ENCODE peak calls at places on chromosomes 4 and X, in five cellular contexts. K is cardiac fibroblast, Y is cardiac muscle cell, O is Peyer's patch, F is retinal pigment epithelial cell. J is an unnamed sample.

GRCh38 chr4:176534566-176534965 is 214.8 kb downstream of the SPCS3 start:
- DNase-seq in O (no peak), K (peak), F (no peak), Y (peak), J (no peak)

GRCh38 chr4:182137343-182137742 is 105.9 kb upstream of the TENM3 start:
- DNase-seq in Y (no peak), K (no peak), F (no peak), O (no peak), J (no peak)

GRCh38 chr4:155684892-155685550 is 18.4 kb downstream of the GUCY1A1 start:
- DNase-seq in K (no peak), F (no peak), O (no peak), Y (no peak), J (no peak)

GRCh38 chr4:45423876-45424275 is 697.5 kb upstream of the GNPDA2 start:
- DNase-seq in Y (no peak), K (no peak), F (no peak), O (no peak), J (no peak)

GRCh38 chr4:182449186-182449880 is 206.1 kb downstream of the TENM3 start:
- DNase-seq in O (no peak), Y (no peak), K (peak), F (no peak), J (no peak)

GRCh38 chr4:43987331-43987944 is 461.2 kb downstream of the KCTD8 start:
- DNase-seq in K (peak), F (no peak), Y (no peak), O (no peak), J (no peak)

GRCh38 chrX:46840946-46841740 is 4.3 kb downstream of the RP2 start:
- DNase-seq in F (peak), K (no peak), Y (peak), O (no peak), J (no peak)

GRCh38 chr4:45576275-45576674 is 547.6 kb downstream of the GABRG1 start:
- DNase-seq in O (no peak), F (no peak), Y (no peak), K (no peak), J (no peak)

GRCh38 chrX:68938244-68939004 is 109.6 kb downstream of the EFNB1 start:
- DNase-seq in O (no peak), Y (peak), F (no peak), K (peak), J (no peak)

GRCh38 chrX:28039258-28039657 is 58.0 kb upstream of the DCAF8L1 start:
- DNase-seq in K (no peak), F (no peak), Y (no peak), O (no peak), J (no peak)

GRCh38 chr4:173318648-173319211 is 15.4 kb downstream of the HMGB2 start:
- DNase-seq in F (no peak), Y (peak), K (peak), O (no peak), J (no peak)

GRCh38 chrX:20300822-20301221 is 34.1 kb upstream of the RPS6KA3 start:
- DNase-seq in F (no peak), K (no peak), O (no peak), Y (no peak), J (no peak)

GRCh38 chr4:107740950-107741701 is 21.1 kb upstream of the PAPSS1 start:
- DNase-seq in K (peak), Y (peak), O (no peak), F (no peak), J (no peak)

GRCh38 chr4:4946416-4946815 is 72.8 kb downstream of the CYTL1 start:
- DNase-seq in F (no peak), Y (no peak), K (no peak), O (no peak), J (no peak)

GRCh38 chrX:80578518-80579105 is 158.4 kb downstream of the TENT5D start:
- DNase-seq in F (no peak), O (no peak), Y (peak), K (peak), J (peak)

GRCh38 chrX:141945415-141945814 is 41.7 kb downstream of the MAGEC1 start:
- DNase-seq in F (no peak), O (no peak), K (no peak), Y (no peak), J (no peak)

GRCh38 chr4:156805696-156806095 is 165.9 kb downstream of the PDGFC start:
- DNase-seq in Y (no peak), F (no peak), O (no peak), K (no peak), J (no peak)

GRCh38 chr4:7929530-7929951 is 10.1 kb downstream of the AFAP1 start:
- DNase-seq in K (no peak), F (no peak), Y (no peak), O (peak), J (no peak)

GRCh38 chr4:73573794-73574528 is 46.3 kb downstream of the RASSF6 start:
- DNase-seq in O (peak), Y (peak), K (peak), F (peak), J (peak)

GRCh38 chrX:55695227-55696018 is 22.1 kb upstream of the RRAGB start:
- DNase-seq in K (no peak), O (no peak), F (no peak), Y (no peak), J (peak)

GRCh38 chrX:123217077-123217476 is 33.0 kb downstream of the GRIA3 start:
- DNase-seq in O (no peak), F (no peak), Y (peak), K (peak), J (no peak)

GRCh38 chrX:152177052-152177451 is 38.7 kb upstream of the MAGEA10 start:
- DNase-seq in K (no peak), F (no peak), Y (no peak), O (no peak), J (no peak)

GRCh38 chr4:96983830-96984229 is 1143.9 kb downstream of the PDHA2 start:
- DNase-seq in F (no peak), Y (peak), O (no peak), K (no peak), J (no peak)

GRCh38 chr4:41373221-41373620 is 116.5 kb downstream of the UCHL1 start:
- DNase-seq in K (no peak), Y (no peak), O (no peak), F (no peak), J (no peak)

GRCh38 chr4:41365726-41366125 is 109.0 kb downstream of the UCHL1 start:
- DNase-seq in Y (no peak), K (no peak), F (no peak), O (no peak), J (no peak)

GRCh38 chr4:41364871-41365270 is 108.1 kb downstream of the UCHL1 start:
- DNase-seq in F (no peak), Y (no peak), K (no peak), O (no peak), J (no peak)

GRCh38 chr4:41366911-41367517 is 110.3 kb downstream of the UCHL1 start:
- DNase-seq in F (no peak), Y (no peak), K (no peak), O (no peak), J (no peak)

GRCh38 chr4:41369680-41370079 is 113.0 kb downstream of the UCHL1 start:
- DNase-seq in K (no peak), F (peak), O (no peak), Y (peak), J (peak)
- H3K4me3 ChIP-seq in K (no peak), F (no peak), O (no peak), Y (no peak), J (no peak)

GRCh38 chr4:6781113-6781512 is 1.4 kb upstream of the KIAA0232 start:
- DNase-seq in O (no peak), F (no peak), Y (no peak), K (no peak), J (no peak)

GRCh38 chr4:6782846-6783110 is 251 bp downstream of the KIAA0232 start:
- DNase-seq in O (no peak), K (no peak), F (no peak), Y (no peak), J (no peak)

GRCh38 chr4:6779667-6780565 is 2.6 kb upstream of the KIAA0232 start:
- DNase-seq in F (no peak), O (no peak), K (peak), Y (peak), J (no peak)

GRCh38 chr4:6782147-6782845 is at the start of gene KIAA0232:
- DNase-seq in Y (peak), K (peak), F (peak), O (peak), J (peak)

GRCh38 chr4:6781561-6781960 is 966 bp upstream of the KIAA0232 start:
- DNase-seq in F (no peak), K (no peak), O (no peak), Y (no peak), J (no peak)
- H3K4me3 ChIP-seq in F (peak), K (no peak), O (peak), Y (peak), J (peak)

GRCh38 chr4:41799126-41799525 is 50.6 kb upstream of the PHOX2B start:
- DNase-seq in F (no peak), K (no peak), O (no peak), Y (no peak), J (no peak)

GRCh38 chr4:41795796-41796195 is 47.3 kb upstream of the PHOX2B start:
- DNase-seq in F (no peak), K (no peak), Y (no peak), O (no peak), J (no peak)

GRCh38 chr4:41796545-41797210 is 48.2 kb upstream of the PHOX2B start:
- DNase-seq in Y (no peak), K (no peak), O (no peak), F (no peak), J (no peak)

GRCh38 chr4:41792166-41792565 is 43.6 kb upstream of the PHOX2B start:
- DNase-seq in F (no peak), O (no peak), Y (no peak), K (no peak), J (no peak)

DNA sequence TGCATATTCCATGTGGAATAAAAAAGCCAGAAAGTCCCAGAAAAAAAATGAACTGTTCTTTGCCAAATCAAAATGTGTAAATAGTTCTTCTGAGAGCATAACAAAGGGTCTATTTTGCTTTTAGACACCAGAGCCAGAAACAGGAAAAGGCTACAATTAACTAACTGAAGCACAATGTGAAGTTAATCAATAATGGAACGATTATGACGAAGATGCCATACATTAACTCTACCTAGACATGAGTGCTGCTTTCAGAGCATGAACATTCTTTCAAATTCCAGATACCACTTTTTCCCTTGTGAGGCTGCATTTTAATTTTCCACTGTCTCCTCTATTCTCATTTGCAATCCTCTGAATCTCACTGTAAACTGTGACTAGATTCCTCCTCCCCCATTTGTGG is 48.7 kb upstream of the PHOX2B start:
- DNase-seq in O (no peak), Y (no peak), K (no peak), F (no peak), J (no peak)
- H3K4me3 ChIP-seq in O (no peak), Y (no peak), K (no peak), F (no peak), J (no peak)

GRCh38 chrX:137574784-137575298 is 8.9 kb downstream of the ZIC3 start:
- DNase-seq in Y (no peak), F (no peak), O (no peak), K (no peak), J (no peak)
- H3K4me3 ChIP-seq in Y (peak), F (no peak), O (no peak), K (no peak), J (no peak)

DNA sequence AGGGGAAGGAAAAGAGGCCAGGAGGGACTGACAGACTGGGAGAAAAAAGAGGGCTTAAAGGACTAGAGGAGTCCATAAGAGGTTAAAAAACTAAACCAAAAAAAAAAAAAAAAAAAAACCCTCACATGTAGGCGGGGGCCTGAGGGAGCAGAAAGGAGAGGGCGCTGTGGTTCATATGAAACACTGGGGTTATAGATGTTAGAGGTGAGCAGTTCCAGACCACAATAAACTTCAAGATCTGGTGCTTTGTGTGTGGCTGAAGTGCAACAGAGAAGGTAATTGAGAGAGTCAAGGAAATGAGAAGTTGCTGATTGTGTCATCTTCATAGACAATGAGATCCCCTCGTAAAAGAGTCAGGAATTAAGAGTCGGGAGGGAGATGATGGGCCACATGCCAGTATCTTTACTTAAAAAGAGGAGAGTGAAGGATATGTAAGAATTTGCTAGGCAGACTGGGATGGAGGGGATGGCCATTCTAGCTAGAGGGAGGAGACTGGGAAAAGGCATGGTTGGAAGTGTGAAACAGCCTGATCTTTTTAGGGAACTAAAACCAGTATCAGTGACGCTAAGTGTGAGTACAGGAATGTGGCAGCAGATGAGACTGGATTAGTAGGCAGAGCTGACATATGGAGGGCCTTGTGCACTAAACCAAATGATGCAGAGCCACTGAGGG is 18.4 kb upstream of the OGT start:
- DNase-seq in F (no peak), K (no peak), Y (no peak), O (no peak), J (peak)
- H3K4me3 ChIP-seq in F (no peak), K (no peak), Y (no peak), O (no peak), J (no peak)

GRCh38 chr4:76305971-76306881 is at the start of gene STBD1:
- DNase-seq in O (peak), K (peak), Y (peak), F (no peak), J (no peak)

GRCh38 chr4:76306882-76307669 is 543 bp downstream of the STBD1 start:
- DNase-seq in O (peak), F (no peak), K (peak), Y (peak), J (no peak)

GRCh38 chr4:76302856-76303438 is 3.6 kb upstream of the STBD1 start:
- DNase-seq in O (no peak), F (no peak), K (peak), Y (peak), J (no peak)

GRCh38 chr4:76307670-76308014 is 1.1 kb downstream of the STBD1 start:
- DNase-seq in K (peak), Y (no peak), O (no peak), F (no peak), J (no peak)

DNA sequence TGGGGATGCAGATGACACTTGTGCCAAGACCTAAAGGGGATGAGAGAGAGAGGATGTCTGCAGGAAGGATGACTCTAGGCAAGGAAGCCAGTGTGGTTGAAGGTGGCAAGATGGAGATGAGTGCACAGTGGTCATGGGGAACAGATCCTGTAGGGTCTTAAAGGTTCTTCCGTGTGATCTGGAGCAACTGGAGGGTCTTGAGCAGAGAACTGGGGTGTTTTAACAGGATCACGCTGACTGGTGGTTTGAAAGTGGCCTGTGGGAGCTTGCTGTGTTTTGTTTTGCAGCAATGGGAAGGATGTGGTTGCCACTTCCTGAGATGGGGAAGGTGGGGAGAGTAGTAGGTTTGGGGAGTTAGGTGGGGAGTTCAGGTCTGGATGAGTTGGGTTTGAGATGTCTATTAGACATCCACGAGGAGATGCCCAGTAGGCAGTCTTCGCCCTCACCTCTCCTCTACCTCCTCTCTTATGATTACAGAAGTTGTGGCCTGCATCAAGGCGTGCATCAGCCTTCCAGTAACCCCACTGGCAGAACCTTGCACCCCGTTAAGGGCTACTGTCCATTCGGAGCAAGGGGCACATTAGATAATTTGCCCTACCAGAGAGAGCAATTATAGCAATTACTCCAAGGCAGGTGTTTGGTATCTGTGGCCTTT is 1.4 kb upstream of the STBD1 start:
- DNase-seq in K (no peak), Y (no peak), O (no peak), F (no peak), J (peak)
- H3K4me3 ChIP-seq in K (no peak), Y (peak), O (peak), F (peak), J (no peak)

GRCh38 chr4:55087930-55088293 is 37.5 kb downstream of the KDR start:
- DNase-seq in F (no peak), O (no peak), K (no peak), Y (no peak), J (no peak)
- H3K4me3 ChIP-seq in F (no peak), O (no peak), K (no peak), Y (no peak), J (no peak)

GRCh38 chr4:2415881-2416563 is 2.4 kb downstream of the ZFYVE28 start:
- DNase-seq in O (no peak), F (no peak), K (no peak), Y (no peak), J (no peak)

GRCh38 chr4:2415213-2415612 is 3.2 kb downstream of the ZFYVE28 start:
- DNase-seq in F (no peak), K (no peak), Y (no peak), O (no peak), J (no peak)

GRCh38 chr4:2412534-2412884 is 5.9 kb downstream of the ZFYVE28 start:
- DNase-seq in Y (no peak), O (peak), F (no peak), K (no peak), J (peak)

GRCh38 chr4:2412885-2413716 is 5.3 kb downstream of the ZFYVE28 start:
- DNase-seq in K (peak), Y (peak), F (peak), O (peak), J (peak)

DNA sequence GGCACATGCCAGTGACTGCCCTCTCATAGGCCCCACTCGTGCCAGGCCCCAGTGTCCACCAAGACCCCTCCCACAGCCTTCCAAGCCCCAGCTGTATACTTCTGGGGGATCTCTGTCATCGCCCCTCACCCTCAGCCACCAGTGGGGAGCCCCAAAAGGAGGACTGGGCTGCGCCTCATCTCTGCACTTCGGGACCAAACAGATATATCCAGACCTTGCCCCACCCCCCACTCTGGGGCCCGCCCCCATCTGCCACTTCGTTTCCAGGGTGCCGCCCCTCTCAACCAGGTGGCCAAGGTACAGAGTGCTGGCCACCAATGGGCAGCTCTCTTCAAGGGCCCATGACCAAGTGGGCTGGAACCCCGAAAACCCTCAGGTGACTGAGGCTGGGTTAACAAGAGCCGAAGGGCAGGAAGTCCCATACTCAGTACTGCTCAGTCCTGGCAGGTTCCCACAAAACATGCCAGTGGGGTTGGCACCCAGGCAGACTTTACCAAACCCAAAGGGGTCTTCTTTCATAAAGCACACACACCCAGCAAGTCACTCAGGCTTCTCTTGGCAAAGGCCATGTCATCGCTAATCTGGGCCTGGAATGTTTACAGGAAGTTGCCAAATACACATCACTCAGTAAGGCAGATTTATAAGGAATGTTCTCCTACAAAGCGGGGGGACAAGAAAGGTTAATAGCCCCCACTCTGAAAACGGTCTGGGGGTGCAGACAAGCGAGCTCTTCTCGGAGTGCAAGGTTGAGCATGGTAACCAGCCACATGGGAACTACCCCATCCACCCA is 4.4 kb downstream of the ZFYVE28 start:
- DNase-seq in F (no peak), O (peak), Y (peak), K (peak), J (no peak)
- H3K4me3 ChIP-seq in F (no peak), O (peak), Y (no peak), K (no peak), J (peak)

GRCh38 chr4:113758361-113758760 is 3.2 kb downstream of the CAMK2D start:
- DNase-seq in K (peak), O (no peak), Y (peak), F (no peak), J (no peak)
- H3K4me3 ChIP-seq in K (peak), O (peak), Y (peak), F (peak), J (no peak)